ENCODE peak calls at places on chromosome 11, in seven cellular contexts. One of them, this sample, is unnamed.

GRCh38 chr11:28146123-28146751 is 38.0 kb downstream of the METTL15 start:
- DNase-seq in breast epithelium: no peak
- DNase-seq in spleen: no peak
- DNase-seq in IMR-90: peak
- DNase-seq in suprapubic skin: no peak
- DNase-seq in A549: peak
- DNase-seq in adrenal gland: peak
- DNase-seq in this sample: no peak

GRCh38 chr11:119876841-119877240 is 147.8 kb upstream of the NECTIN1 start:
- DNase-seq in spleen: peak
- DNase-seq in IMR-90: no peak
- DNase-seq in breast epithelium: no peak
- DNase-seq in adrenal gland: no peak
- DNase-seq in A549: no peak
- DNase-seq in suprapubic skin: no peak
- DNase-seq in this sample: no peak

GRCh38 chr11:20089357-20089756 is 70.9 kb downstream of the DBX1 start:
- DNase-seq in spleen: no peak
- DNase-seq in A549: no peak
- DNase-seq in IMR-90: no peak
- DNase-seq in suprapubic skin: no peak
- DNase-seq in breast epithelium: no peak
- DNase-seq in adrenal gland: no peak
- DNase-seq in this sample: no peak

GRCh38 chr11:57560146-57560545 is 7.3 kb downstream of the UBE2L6 start:
- DNase-seq in spleen: peak
- DNase-seq in suprapubic skin: no peak
- DNase-seq in IMR-90: no peak
- DNase-seq in breast epithelium: peak
- DNase-seq in adrenal gland: no peak
- DNase-seq in A549: no peak
- DNase-seq in this sample: no peak

GRCh38 chr11:115361025-115361424 is 143.2 kb downstream of the CADM1 start:
- DNase-seq in adrenal gland: no peak
- DNase-seq in A549: no peak
- DNase-seq in IMR-90: no peak
- DNase-seq in suprapubic skin: no peak
- DNase-seq in spleen: no peak
- DNase-seq in breast epithelium: no peak
- DNase-seq in this sample: no peak

GRCh38 chr11:111977141-111978027 is 40.2 kb downstream of the DIXDC1 start:
- DNase-seq in IMR-90: no peak
- DNase-seq in spleen: peak
- DNase-seq in adrenal gland: peak
- DNase-seq in A549: no peak
- DNase-seq in breast epithelium: peak
- DNase-seq in suprapubic skin: peak
- DNase-seq in this sample: no peak

GRCh38 chr11:2555891-2556290 is 111.1 kb downstream of the KCNQ1 start:
- DNase-seq in IMR-90: no peak
- DNase-seq in suprapubic skin: no peak
- DNase-seq in A549: no peak
- DNase-seq in breast epithelium: no peak
- DNase-seq in adrenal gland: no peak
- DNase-seq in spleen: peak
- DNase-seq in this sample: no peak

GRCh38 chr11:112977620-112978212 is 16.5 kb downstream of the NCAM1 start:
- DNase-seq in spleen: no peak
- DNase-seq in IMR-90: peak
- DNase-seq in suprapubic skin: no peak
- DNase-seq in adrenal gland: peak
- DNase-seq in A549: no peak
- DNase-seq in breast epithelium: no peak
- DNase-seq in this sample: no peak

GRCh38 chr11:79352304-79352703 is 88.5 kb downstream of the TENM4 start:
- DNase-seq in A549: no peak
- DNase-seq in IMR-90: no peak
- DNase-seq in adrenal gland: no peak
- DNase-seq in breast epithelium: no peak
- DNase-seq in suprapubic skin: no peak
- DNase-seq in spleen: no peak
- DNase-seq in this sample: no peak

GRCh38 chr11:90532125-90532524 is 309.3 kb upstream of the CHORDC1 start:
- DNase-seq in adrenal gland: no peak
- DNase-seq in suprapubic skin: no peak
- DNase-seq in A549: no peak
- DNase-seq in IMR-90: no peak
- DNase-seq in spleen: no peak
- DNase-seq in breast epithelium: no peak
- DNase-seq in this sample: no peak

GRCh38 chr11:119684361-119685072 is 44.5 kb downstream of the NECTIN1 start:
- DNase-seq in spleen: no peak
- DNase-seq in IMR-90: peak
- DNase-seq in A549: peak
- DNase-seq in suprapubic skin: no peak
- DNase-seq in adrenal gland: no peak
- DNase-seq in breast epithelium: peak
- DNase-seq in this sample: no peak

GRCh38 chr11:80096736-80097135 is 655.9 kb upstream of the TENM4 start:
- DNase-seq in IMR-90: peak
- DNase-seq in adrenal gland: peak
- DNase-seq in suprapubic skin: no peak
- DNase-seq in A549: no peak
- DNase-seq in breast epithelium: no peak
- DNase-seq in spleen: no peak
- DNase-seq in this sample: no peak

GRCh38 chr11:66281001-66281400 is 3.0 kb downstream of the CNIH2 start:
- DNase-seq in spleen: no peak
- DNase-seq in breast epithelium: no peak
- DNase-seq in A549: no peak
- DNase-seq in IMR-90: no peak
- DNase-seq in adrenal gland: no peak
- DNase-seq in suprapubic skin: no peak
- DNase-seq in this sample: no peak

GRCh38 chr11:61814242-61814957 is 2.4 kb downstream of the FADS1 start:
- DNase-seq in adrenal gland: peak
- DNase-seq in A549: no peak
- DNase-seq in breast epithelium: no peak
- DNase-seq in suprapubic skin: no peak
- DNase-seq in IMR-90: no peak
- DNase-seq in spleen: no peak
- DNase-seq in this sample: no peak

GRCh38 chr11:75063732-75064314 is 32.9 kb downstream of the OR2AT4 start:
- DNase-seq in breast epithelium: no peak
- DNase-seq in A549: no peak
- DNase-seq in adrenal gland: no peak
- DNase-seq in IMR-90: peak
- DNase-seq in spleen: no peak
- DNase-seq in suprapubic skin: no peak
- DNase-seq in this sample: no peak

GRCh38 chr11:4645974-4646373 is 2.2 kb downstream of the OR51E1 start:
- DNase-seq in breast epithelium: no peak
- DNase-seq in IMR-90: no peak
- DNase-seq in spleen: no peak
- DNase-seq in suprapubic skin: no peak
- DNase-seq in adrenal gland: no peak
- DNase-seq in A549: no peak
- DNase-seq in this sample: no peak

GRCh38 chr11:8252946-8253345 is 10.7 kb downstream of the LMO1 start:
- DNase-seq in spleen: peak
- DNase-seq in adrenal gland: no peak
- DNase-seq in suprapubic skin: peak
- DNase-seq in breast epithelium: no peak
- DNase-seq in IMR-90: no peak
- DNase-seq in A549: no peak
- DNase-seq in this sample: no peak

GRCh38 chr11:74380746-74381439 is 17.3 kb downstream of the PGM2L1 start:
- DNase-seq in breast epithelium: peak
- DNase-seq in suprapubic skin: no peak
- DNase-seq in A549: no peak
- DNase-seq in IMR-90: no peak
- DNase-seq in adrenal gland: no peak
- DNase-seq in spleen: no peak
- DNase-seq in this sample: no peak

GRCh38 chr11:87030458-87031054 is 7.2 kb upstream of the TMEM135 start:
- DNase-seq in suprapubic skin: no peak
- DNase-seq in breast epithelium: no peak
- DNase-seq in spleen: no peak
- DNase-seq in IMR-90: peak
- DNase-seq in adrenal gland: no peak
- DNase-seq in A549: no peak
- DNase-seq in this sample: no peak

DNA sequence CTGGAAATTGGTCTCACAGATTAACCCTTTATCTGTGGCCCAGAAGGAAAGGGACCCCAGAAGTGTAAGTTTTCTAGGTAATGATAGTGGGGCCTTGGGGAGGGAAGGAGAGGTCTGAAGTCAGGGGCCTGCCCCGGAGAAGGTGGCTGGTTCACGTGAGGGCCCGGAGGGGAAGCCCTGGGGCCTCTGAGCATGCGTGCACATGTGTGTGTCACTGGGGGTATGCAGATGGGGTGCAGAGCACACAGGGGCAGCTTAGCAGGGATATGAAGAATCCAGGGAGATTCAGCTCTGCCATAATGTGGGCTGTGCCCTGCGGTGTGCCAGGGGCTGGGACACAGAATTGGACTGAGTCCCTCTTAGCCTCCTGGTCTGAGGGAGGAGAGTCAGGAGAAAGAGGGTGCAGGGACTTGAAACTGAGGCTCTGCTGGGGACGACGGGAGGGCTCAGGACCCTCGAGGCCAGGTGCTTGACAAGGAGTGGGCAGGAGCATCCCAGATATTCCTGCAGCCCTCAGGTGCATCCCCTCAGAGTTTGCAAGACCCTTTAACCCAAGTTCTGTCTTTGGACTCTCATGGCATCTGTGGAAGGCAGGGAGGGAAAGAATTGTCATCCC is 15.5 kb downstream of the MYO7A start:
- DNase-seq in IMR-90: no peak
- DNase-seq in spleen: no peak
- DNase-seq in suprapubic skin: no peak
- DNase-seq in adrenal gland: no peak
- DNase-seq in breast epithelium: no peak
- DNase-seq in A549: no peak
- DNase-seq in this sample: no peak
- TF ChIP-seq POLR2A in IMR-90: no peak
- TF ChIP-seq POLR2A in spleen: no peak
- TF ChIP-seq POLR2A in suprapubic skin: no peak
- TF ChIP-seq POLR2A in adrenal gland: no peak
- TF ChIP-seq POLR2A in breast epithelium: no peak
- TF ChIP-seq POLR2A in A549: no peak
- TF ChIP-seq POLR2A in this sample: no peak

GRCh38 chr11:45932217-45932616 is 9.8 kb downstream of the LARGE2 start:
- DNase-seq in spleen: no peak
- DNase-seq in A549: no peak
- DNase-seq in suprapubic skin: no peak
- DNase-seq in adrenal gland: no peak
- DNase-seq in breast epithelium: no peak
- DNase-seq in IMR-90: no peak
- DNase-seq in this sample: peak
- H3K27ac ChIP-seq in spleen: no peak
- H3K27ac ChIP-seq in A549: no peak
- H3K27ac ChIP-seq in suprapubic skin: peak
- H3K27ac ChIP-seq in adrenal gland: no peak
- H3K27ac ChIP-seq in breast epithelium: peak
- H3K27ac ChIP-seq in IMR-90: no peak
- H3K27ac ChIP-seq in this sample: peak

DNA sequence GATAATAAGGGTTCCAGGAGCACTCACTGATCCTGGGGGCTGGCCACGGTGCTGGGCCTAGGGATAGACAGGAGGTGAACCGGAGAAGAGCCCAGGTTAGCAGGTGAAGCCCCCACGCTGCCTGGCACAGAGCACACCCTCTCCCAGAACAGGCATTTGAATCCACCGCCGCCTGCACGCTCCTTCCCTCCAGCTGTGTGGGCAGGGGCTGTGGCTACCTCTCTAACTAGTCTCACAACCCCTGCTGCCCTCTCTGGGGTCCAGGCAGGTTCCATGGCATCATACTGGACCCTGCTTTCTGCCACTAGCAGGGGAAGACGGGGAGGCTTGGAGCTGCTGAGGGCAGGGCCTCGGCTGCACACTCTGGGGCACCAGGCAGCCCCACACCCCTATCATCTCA is 358.0 kb downstream of the CTTN start:
- DNase-seq in adrenal gland: no peak
- DNase-seq in spleen: peak
- DNase-seq in A549: no peak
- DNase-seq in IMR-90: no peak
- DNase-seq in suprapubic skin: no peak
- DNase-seq in breast epithelium: no peak
- DNase-seq in this sample: no peak
- TF ChIP-seq POLR2A in adrenal gland: no peak
- TF ChIP-seq POLR2A in spleen: no peak
- TF ChIP-seq POLR2A in A549: no peak
- TF ChIP-seq POLR2A in IMR-90: no peak
- TF ChIP-seq POLR2A in suprapubic skin: no peak
- TF ChIP-seq POLR2A in breast epithelium: no peak
- TF ChIP-seq POLR2A in this sample: no peak

DNA sequence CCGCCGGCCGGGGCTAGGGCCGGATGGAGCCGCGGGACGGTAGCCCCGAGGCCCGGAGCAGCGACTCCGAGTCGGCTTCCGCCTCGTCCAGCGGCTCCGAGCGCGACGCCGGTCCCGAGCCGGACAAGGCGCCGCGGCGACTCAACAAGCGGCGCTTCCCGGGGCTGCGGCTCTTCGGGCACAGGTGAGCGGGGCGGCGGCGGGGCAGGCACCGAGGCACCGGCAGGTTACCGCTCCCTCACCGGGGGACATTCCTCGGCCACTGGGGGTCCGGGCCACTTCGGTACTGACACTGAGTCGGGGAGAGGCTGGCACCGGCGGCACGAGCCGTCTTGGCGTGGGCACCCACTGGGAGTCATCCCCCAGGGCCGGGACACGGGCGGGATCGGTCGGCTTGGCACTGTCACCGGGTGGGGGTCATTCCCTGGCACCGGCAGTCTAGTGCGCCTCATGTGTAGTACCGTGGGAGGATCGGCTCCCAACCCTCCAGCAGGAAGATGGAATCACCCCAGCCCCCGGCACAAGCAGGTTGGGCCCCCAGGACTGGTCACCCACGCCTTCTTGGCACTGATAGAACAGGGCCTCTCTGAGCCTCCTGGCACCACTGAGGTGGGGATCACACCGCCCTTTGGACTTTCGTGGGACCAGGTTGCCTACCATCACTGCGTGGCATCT is 511 bp downstream of the DGKZ start:
- DNase-seq in adrenal gland: no peak
- DNase-seq in A549: no peak
- DNase-seq in suprapubic skin: peak
- DNase-seq in spleen: peak
- DNase-seq in breast epithelium: no peak
- DNase-seq in IMR-90: no peak
- DNase-seq in this sample: no peak
- H3K27ac ChIP-seq in adrenal gland: no peak
- H3K27ac ChIP-seq in A549: peak
- H3K27ac ChIP-seq in suprapubic skin: peak
- H3K27ac ChIP-seq in spleen: peak
- H3K27ac ChIP-seq in breast epithelium: peak
- H3K27ac ChIP-seq in IMR-90: peak
- H3K27ac ChIP-seq in this sample: peak

GRCh38 chr11:931385-931784 is 5.7 kb downstream of the AP2A2 start:
- DNase-seq in A549: no peak
- DNase-seq in spleen: no peak
- DNase-seq in adrenal gland: no peak
- DNase-seq in IMR-90: no peak
- DNase-seq in breast epithelium: no peak
- DNase-seq in suprapubic skin: no peak
- DNase-seq in this sample: no peak
- TF ChIP-seq POLR2A in A549: no peak
- TF ChIP-seq POLR2A in spleen: no peak
- TF ChIP-seq POLR2A in adrenal gland: no peak
- TF ChIP-seq POLR2A in IMR-90: no peak
- TF ChIP-seq POLR2A in breast epithelium: no peak
- TF ChIP-seq POLR2A in suprapubic skin: no peak
- TF ChIP-seq POLR2A in this sample: no peak

GRCh38 chr11:105181521-105181920 is 42.0 kb upstream of the CARD18 start:
- DNase-seq in A549: no peak
- DNase-seq in breast epithelium: no peak
- DNase-seq in IMR-90: peak
- DNase-seq in suprapubic skin: no peak
- DNase-seq in spleen: no peak
- DNase-seq in adrenal gland: no peak
- DNase-seq in this sample: no peak
- H3K27ac ChIP-seq in A549: no peak
- H3K27ac ChIP-seq in breast epithelium: no peak
- H3K27ac ChIP-seq in IMR-90: no peak
- H3K27ac ChIP-seq in suprapubic skin: peak
- H3K27ac ChIP-seq in spleen: peak
- H3K27ac ChIP-seq in adrenal gland: no peak
- H3K27ac ChIP-seq in this sample: no peak